ENCODE peak calls at places on chromosomes 13 and 19, in four cellular contexts. One of them, this sample, is unnamed.

GRCh38 chr19:14073925-14074838 is 1.6 kb downstream of the MISP3 start:
- DNase-seq in pancreas: no peak
- DNase-seq in BE2C: no peak
- DNase-seq in psoas muscle: no peak
- DNase-seq in this sample: no peak

GRCh38 chr19:28217064-28217463 is 995.9 kb downstream of the UQCRFS1 start:
- DNase-seq in pancreas: no peak
- DNase-seq in psoas muscle: no peak
- DNase-seq in BE2C: no peak
- DNase-seq in this sample: no peak

GRCh38 chr19:48815870-48816501 is 5.2 kb upstream of the BCAT2 start:
- DNase-seq in pancreas: no peak
- DNase-seq in psoas muscle: no peak
- DNase-seq in BE2C: peak; percentile 66
- DNase-seq in this sample: peak; percentile 62

GRCh38 chr19:6803036-6803404 is 30.5 kb downstream of the VAV1 start:
- DNase-seq in BE2C: no peak
- DNase-seq in pancreas: no peak
- DNase-seq in psoas muscle: no peak
- DNase-seq in this sample: no peak

GRCh38 chr13:31929031-31929770 is 102.4 kb upstream of the FRY start:
- DNase-seq in pancreas: no peak
- DNase-seq in BE2C: no peak
- DNase-seq in psoas muscle: no peak
- DNase-seq in this sample: no peak

GRCh38 chr13:21435710-21436151 is 23.4 kb downstream of the ZDHHC20 start:
- DNase-seq in BE2C: no peak
- DNase-seq in psoas muscle: peak; percentile 38
- DNase-seq in pancreas: no peak
- DNase-seq in this sample: peak; percentile 57

GRCh38 chr13:112116187-112116950 is 49.4 kb downstream of the SOX1 start:
- DNase-seq in psoas muscle: no peak
- DNase-seq in pancreas: no peak
- DNase-seq in BE2C: no peak
- DNase-seq in this sample: no peak

GRCh38 chr13:42484396-42484795 is 89.6 kb upstream of the TNFSF11 start:
- DNase-seq in pancreas: no peak
- DNase-seq in psoas muscle: no peak
- DNase-seq in BE2C: no peak
- DNase-seq in this sample: no peak

GRCh38 chr13:79692846-79693245 is 211.9 kb downstream of the NDFIP2 start:
- DNase-seq in pancreas: no peak
- DNase-seq in BE2C: no peak
- DNase-seq in psoas muscle: no peak
- DNase-seq in this sample: no peak

GRCh38 chr13:59874973-59875372 is 288.8 kb downstream of the DIAPH3 start:
- DNase-seq in psoas muscle: no peak
- DNase-seq in pancreas: no peak
- DNase-seq in BE2C: no peak
- DNase-seq in this sample: no peak

GRCh38 chr13:104485571-104485970 is 1419.4 kb upstream of the SLC10A2 start:
- DNase-seq in psoas muscle: no peak
- DNase-seq in BE2C: no peak
- DNase-seq in pancreas: no peak
- DNase-seq in this sample: no peak

GRCh38 chr13:95156208-95156607 is 145.0 kb downstream of the ABCC4 start:
- DNase-seq in pancreas: no peak
- DNase-seq in psoas muscle: no peak
- DNase-seq in BE2C: no peak
- DNase-seq in this sample: no peak

GRCh38 chr13:94192576-94192975 is 286.9 kb downstream of the DCT start:
- DNase-seq in BE2C: peak; percentile 52
- DNase-seq in psoas muscle: no peak
- DNase-seq in pancreas: no peak
- DNase-seq in this sample: peak; percentile 13

GRCh38 chr13:30394798-30395191 is 27.5 kb upstream of the UBE2L5 start:
- DNase-seq in BE2C: no peak
- DNase-seq in psoas muscle: no peak
- DNase-seq in pancreas: no peak
- DNase-seq in this sample: no peak

GRCh38 chr13:36715841-36716240 is 42.0 kb downstream of the SERTM1 start:
- DNase-seq in pancreas: no peak
- DNase-seq in psoas muscle: no peak
- DNase-seq in BE2C: no peak
- DNase-seq in this sample: no peak

GRCh38 chr13:26910754-26911465 is 150.3 kb upstream of the GPR12 start:
- DNase-seq in pancreas: no peak
- DNase-seq in psoas muscle: no peak
- DNase-seq in BE2C: no peak
- DNase-seq in this sample: no peak

GRCh38 chr19:42421591-42422031 is 5.6 kb downstream of the LIPE start:
- DNase-seq in pancreas: no peak
- DNase-seq in psoas muscle: no peak
- DNase-seq in BE2C: no peak
- DNase-seq in this sample: no peak

DNA sequence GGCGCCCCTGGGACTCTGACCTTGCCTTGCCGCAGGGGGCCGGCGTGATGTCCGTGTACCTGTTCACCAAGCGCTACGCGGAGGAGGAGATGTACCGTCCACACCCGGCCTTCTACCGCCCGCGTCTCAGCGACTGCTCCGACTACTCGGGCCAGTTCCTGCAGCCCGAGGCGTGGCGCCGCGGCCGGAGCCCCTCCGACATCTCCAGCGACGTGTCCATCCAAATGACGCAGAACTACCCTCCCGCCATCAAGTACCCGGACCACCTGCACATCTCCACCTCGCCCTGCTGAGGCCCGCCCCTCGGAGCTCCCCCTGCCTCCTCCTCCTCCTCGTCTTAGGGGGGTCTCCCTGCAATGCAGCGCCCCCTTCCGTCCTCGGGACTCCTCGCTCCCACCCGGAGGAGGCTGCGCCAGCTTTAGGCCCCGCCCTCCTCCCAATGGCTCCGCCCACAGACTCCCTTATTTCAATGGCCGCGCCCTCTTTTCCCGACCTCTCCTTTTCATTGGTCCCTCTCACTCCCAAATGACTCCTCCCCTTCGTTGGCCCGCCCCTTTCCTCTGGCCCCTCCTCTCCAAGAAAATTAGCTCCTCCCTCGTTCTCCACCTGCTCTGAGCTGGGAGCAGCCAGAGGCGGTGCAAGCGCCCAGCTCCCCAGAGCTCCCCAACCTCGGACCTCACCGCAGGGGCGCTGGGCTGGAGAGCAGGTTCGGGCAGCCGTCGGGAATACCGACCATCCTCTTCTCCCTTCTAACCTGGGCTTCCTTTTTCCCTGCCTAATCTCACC is 20.5 kb upstream of the CACNG8 start:
- DNase-seq in psoas muscle: no peak
- DNase-seq in pancreas: no peak
- DNase-seq in BE2C: peak; percentile 52
- DNase-seq in this sample: no peak
- TF ChIP-seq CTCF in psoas muscle: no peak
- TF ChIP-seq CTCF in pancreas: no peak
- TF ChIP-seq CTCF in BE2C: no peak
- TF ChIP-seq CTCF in this sample: no peak

GRCh38 chr19:40858109-40858508 is 7.9 kb upstream of the CYP2A6 start:
- DNase-seq in BE2C: no peak
- DNase-seq in psoas muscle: no peak
- DNase-seq in pancreas: no peak
- DNase-seq in this sample: no peak
- TF ChIP-seq CTCF in BE2C: no peak
- TF ChIP-seq CTCF in psoas muscle: no peak
- TF ChIP-seq CTCF in pancreas: no peak
- TF ChIP-seq CTCF in this sample: no peak

GRCh38 chr19:5051619-5052018 is 82.7 kb downstream of the KDM4B start:
- DNase-seq in BE2C: no peak
- DNase-seq in pancreas: no peak
- DNase-seq in psoas muscle: no peak
- DNase-seq in this sample: no peak

GRCh38 chr19:5053661-5054060 is 84.7 kb downstream of the KDM4B start:
- DNase-seq in BE2C: no peak
- DNase-seq in pancreas: no peak
- DNase-seq in psoas muscle: no peak
- DNase-seq in this sample: no peak

GRCh38 chr19:5052945-5053485 is 84.1 kb downstream of the KDM4B start:
- DNase-seq in pancreas: no peak
- DNase-seq in BE2C: no peak
- DNase-seq in psoas muscle: no peak
- DNase-seq in this sample: no peak

GRCh38 chr19:5050905-5051304 is 82.0 kb downstream of the KDM4B start:
- DNase-seq in pancreas: no peak
- DNase-seq in BE2C: no peak
- DNase-seq in psoas muscle: no peak
- DNase-seq in this sample: no peak

GRCh38 chr19:5052515-5052914 is 83.6 kb downstream of the KDM4B start:
- DNase-seq in psoas muscle: no peak
- DNase-seq in BE2C: peak; percentile 76
- DNase-seq in pancreas: no peak
- DNase-seq in this sample: no peak
- TF ChIP-seq CTCF in psoas muscle: no peak
- TF ChIP-seq CTCF in BE2C: peak; percentile 69
- TF ChIP-seq CTCF in pancreas: no peak
- TF ChIP-seq CTCF in this sample: no peak

DNA sequence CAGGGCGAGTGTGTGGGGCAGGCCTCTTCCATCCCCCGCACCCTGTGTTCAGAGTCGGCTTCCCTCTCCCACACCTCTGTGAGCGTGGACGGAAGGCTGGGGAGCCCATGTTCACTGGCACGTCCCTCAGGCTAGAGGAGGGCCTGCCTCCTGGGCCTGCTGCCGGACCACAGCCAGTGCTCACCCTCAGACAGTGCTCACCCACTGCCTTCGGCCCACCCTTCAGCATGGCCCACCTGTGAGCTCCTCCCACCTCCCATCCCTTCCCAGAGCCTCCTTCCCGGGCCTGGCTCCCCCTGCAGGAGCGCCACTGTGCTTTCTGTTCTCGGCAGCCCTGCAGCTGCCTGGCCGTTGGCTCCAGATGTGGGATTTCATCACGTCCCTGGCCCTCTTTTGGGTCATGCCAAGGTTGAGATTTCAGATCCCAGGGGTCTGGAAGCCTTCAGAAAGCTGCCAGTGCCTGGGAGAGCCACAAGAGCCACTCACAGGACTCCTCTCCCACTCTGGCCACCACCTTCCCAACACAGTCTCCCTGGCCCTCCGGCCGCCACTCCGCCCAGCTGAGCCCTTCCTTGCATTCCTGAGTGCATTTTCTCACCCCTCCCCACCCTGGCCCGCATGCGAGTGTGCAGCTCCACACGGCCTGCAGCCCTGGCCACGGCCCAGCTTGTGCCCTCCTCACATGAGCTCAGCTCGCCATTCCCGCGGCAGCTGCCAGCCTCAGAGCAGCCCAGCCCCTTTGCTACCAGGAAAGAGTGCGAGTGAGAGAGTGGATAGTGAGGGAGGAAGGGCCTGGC is 25.3 kb downstream of the CAPN12 start:
- DNase-seq in pancreas: no peak
- DNase-seq in psoas muscle: peak; percentile 55
- DNase-seq in BE2C: peak; percentile 44
- DNase-seq in this sample: no peak
- TF ChIP-seq CTCF in pancreas: no peak
- TF ChIP-seq CTCF in psoas muscle: peak; percentile 24
- TF ChIP-seq CTCF in BE2C: peak; percentile 50
- TF ChIP-seq CTCF in this sample: no peak

GRCh38 chr13:57633141-57633949 is 1.8 kb downstream of the PCDH17 start:
- DNase-seq in pancreas: peak; percentile 78
- DNase-seq in psoas muscle: peak; percentile 48
- DNase-seq in BE2C: no peak
- DNase-seq in this sample: peak; percentile 15
- TF ChIP-seq CTCF in pancreas: peak; percentile 40
- TF ChIP-seq CTCF in psoas muscle: peak; percentile 44
- TF ChIP-seq CTCF in BE2C: no peak
- TF ChIP-seq CTCF in this sample: no peak

GRCh38 chr13:19182536-19182935 is 912 bp upstream of the TUBA3C start:
- DNase-seq in psoas muscle: no peak
- DNase-seq in BE2C: no peak
- DNase-seq in pancreas: no peak
- DNase-seq in this sample: no peak

GRCh38 chr13:19183676-19184075 is 2.1 kb upstream of the TUBA3C start:
- DNase-seq in pancreas: no peak
- DNase-seq in BE2C: no peak
- DNase-seq in psoas muscle: no peak
- DNase-seq in this sample: no peak

GRCh38 chr13:19185865-19186645 is 4.4 kb upstream of the TUBA3C start:
- DNase-seq in pancreas: no peak
- DNase-seq in BE2C: no peak
- DNase-seq in psoas muscle: no peak
- DNase-seq in this sample: no peak

GRCh38 chr13:19184176-19184575 is 2.6 kb upstream of the TUBA3C start:
- DNase-seq in pancreas: no peak
- DNase-seq in BE2C: no peak
- DNase-seq in psoas muscle: no peak
- DNase-seq in this sample: no peak

DNA sequence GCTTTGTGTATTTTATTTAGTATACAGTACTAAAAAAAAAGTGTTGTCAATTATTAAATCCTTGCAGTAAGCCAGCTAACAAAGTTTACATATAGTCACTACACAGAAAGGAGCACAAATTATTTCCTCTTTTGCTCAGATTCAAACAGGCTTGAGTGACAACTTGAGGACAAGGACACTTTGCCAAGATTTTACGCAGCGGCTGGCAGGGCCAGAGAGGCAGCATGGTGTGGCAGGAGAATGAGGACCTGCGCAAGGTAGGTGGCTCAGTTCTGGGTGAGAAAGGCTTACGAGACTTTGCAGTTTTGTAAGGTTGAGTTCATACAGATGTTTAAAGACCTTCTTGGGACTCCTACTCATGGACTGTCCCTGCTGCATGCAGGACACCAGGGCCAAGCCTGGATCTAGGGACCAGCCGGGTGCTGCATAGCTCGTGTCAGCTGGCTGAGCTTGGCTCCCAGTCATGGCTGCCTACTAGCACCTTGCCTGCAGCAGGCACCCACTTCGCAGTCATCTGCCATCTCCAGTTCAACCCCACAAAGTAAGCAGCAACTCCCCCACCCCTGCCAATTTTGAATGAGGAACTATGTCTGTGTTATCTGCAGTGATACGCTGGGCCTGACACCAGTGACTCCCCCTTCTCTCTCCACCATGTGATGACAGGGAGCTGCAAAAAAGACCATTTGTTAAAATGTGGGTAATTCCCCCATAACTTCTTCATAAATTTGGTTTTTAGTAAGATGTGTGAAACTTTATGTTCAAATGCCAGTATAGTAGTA is 3.7 kb upstream of the TUBA3C start:
- DNase-seq in BE2C: no peak
- DNase-seq in psoas muscle: no peak
- DNase-seq in pancreas: no peak
- DNase-seq in this sample: no peak
- TF ChIP-seq CTCF in BE2C: no peak
- TF ChIP-seq CTCF in psoas muscle: no peak
- TF ChIP-seq CTCF in pancreas: no peak
- TF ChIP-seq CTCF in this sample: no peak

GRCh38 chr19:55642153-55643002 is 1.1 kb upstream of the ZNF581 start:
- DNase-seq in pancreas: no peak
- DNase-seq in psoas muscle: no peak
- DNase-seq in BE2C: peak; percentile 39
- DNase-seq in this sample: no peak
- TF ChIP-seq CTCF in pancreas: no peak
- TF ChIP-seq CTCF in psoas muscle: no peak
- TF ChIP-seq CTCF in BE2C: no peak
- TF ChIP-seq CTCF in this sample: no peak

This sample was measured in GM13976.